ENCODE peak calls at places on chromosomes 7 and 10, in eight cellular contexts. W, R, J, U, O, X, C and G are unnamed samples.

GRCh38 chr7:3404490-3404889 is 103.4 kb downstream of the SDK1 start:
- DNase-seq in X (no peak), O (no peak), W (peak), C (no peak), J (no peak), U (no peak), R (no peak), G (no peak)

GRCh38 chr7:23941551-23941950 is 231.5 kb downstream of the STK31 start:
- DNase-seq in U (no peak), J (no peak), O (no peak), X (no peak), C (no peak), W (no peak), R (no peak), G (no peak)

GRCh38 chr10:88157981-88158465 is 294.6 kb downstream of the PTEN start:
- DNase-seq in U (peak), R (no peak), J (no peak), O (no peak), X (no peak), W (peak), C (no peak), G (no peak)

GRCh38 chr7:118232837-118233236 is 8.3 kb downstream of the ANKRD7 start:
- DNase-seq in R (no peak), C (no peak), W (no peak), O (no peak), J (no peak), X (no peak), U (no peak), G (no peak)

GRCh38 chr10:84310470-84310869 is 17.9 kb upstream of the CCSER2 start:
- DNase-seq in U (no peak), C (no peak), O (no peak), X (no peak), W (peak), R (no peak), J (no peak), G (no peak)

GRCh38 chr10:1400129-1400865 is 337.0 kb downstream of the ADARB2 start:
- DNase-seq in C (no peak), R (peak), U (no peak), X (no peak), J (no peak), O (no peak), W (no peak), G (no peak)

GRCh38 chr7:143176128-143176527 is 7.1 kb upstream of the TAS2R39 start:
- DNase-seq in X (no peak), C (no peak), J (no peak), U (no peak), W (no peak), O (no peak), R (no peak), G (no peak)

GRCh38 chr7:44313621-44314031 is 11.8 kb downstream of the CAMK2B start:
- DNase-seq in W (no peak), C (no peak), O (no peak), R (no peak), X (no peak), J (no peak), U (no peak), G (no peak)

GRCh38 chr10:25113231-25114035 is 61.4 kb upstream of the GPR158 start:
- DNase-seq in X (peak), W (peak), C (peak), U (peak), O (peak), R (peak), J (peak), G (peak)

GRCh38 chr7:32462966-32463365 is 27.2 kb downstream of the LSM5 start:
- DNase-seq in C (no peak), O (no peak), W (no peak), J (no peak), X (no peak), R (no peak), U (no peak), G (no peak)

GRCh38 chr10:102465466-102465865 is 14.1 kb upstream of the C10orf95 start:
- DNase-seq in O (no peak), J (no peak), U (no peak), W (no peak), C (no peak), R (no peak), X (no peak), G (no peak)

GRCh38 chr10:100482181-100482833 is 19.5 kb downstream of the WNT8B start:
- DNase-seq in U (peak), W (peak), X (no peak), C (peak), R (peak), O (no peak), J (peak), G (peak)

GRCh38 chr7:929311-929711 is 25.2 kb downstream of the ADAP1 start:
- DNase-seq in X (peak), W (no peak), J (peak), O (no peak), U (no peak), C (peak), R (peak), G (no peak)

GRCh38 chr7:151248191-151249033 is at the start of gene SMARCD3:
- DNase-seq in O (no peak), R (peak), X (no peak), U (peak), W (peak), C (no peak), J (peak), G (no peak)

GRCh38 chr7:76260171-76260703 is 42.2 kb upstream of the HSPB1 start:
- DNase-seq in X (no peak), U (peak), R (no peak), J (no peak), C (no peak), O (no peak), W (no peak), G (peak)

GRCh38 chr7:98265841-98266271 is 13.8 kb upstream of the TECPR1 start:
- DNase-seq in U (no peak), R (no peak), O (no peak), C (no peak), X (no peak), J (no peak), W (no peak), G (no peak)

GRCh38 chr10:101285519-101286070 is 56.3 kb upstream of the LBX1 start:
- DNase-seq in C (no peak), X (no peak), O (no peak), U (no peak), R (no peak), J (no peak), W (no peak), G (no peak)

GRCh38 chr10:35600193-35600592 is 4.9 kb upstream of the GJD4 start:
- DNase-seq in W (no peak), O (no peak), U (no peak), X (no peak), J (no peak), C (no peak), R (no peak), G (no peak)

GRCh38 chr7:11716185-11716584 is 115.8 kb downstream of the THSD7A start:
- DNase-seq in U (peak), C (no peak), X (no peak), R (no peak), O (no peak), J (no peak), W (peak), G (no peak)

DNA sequence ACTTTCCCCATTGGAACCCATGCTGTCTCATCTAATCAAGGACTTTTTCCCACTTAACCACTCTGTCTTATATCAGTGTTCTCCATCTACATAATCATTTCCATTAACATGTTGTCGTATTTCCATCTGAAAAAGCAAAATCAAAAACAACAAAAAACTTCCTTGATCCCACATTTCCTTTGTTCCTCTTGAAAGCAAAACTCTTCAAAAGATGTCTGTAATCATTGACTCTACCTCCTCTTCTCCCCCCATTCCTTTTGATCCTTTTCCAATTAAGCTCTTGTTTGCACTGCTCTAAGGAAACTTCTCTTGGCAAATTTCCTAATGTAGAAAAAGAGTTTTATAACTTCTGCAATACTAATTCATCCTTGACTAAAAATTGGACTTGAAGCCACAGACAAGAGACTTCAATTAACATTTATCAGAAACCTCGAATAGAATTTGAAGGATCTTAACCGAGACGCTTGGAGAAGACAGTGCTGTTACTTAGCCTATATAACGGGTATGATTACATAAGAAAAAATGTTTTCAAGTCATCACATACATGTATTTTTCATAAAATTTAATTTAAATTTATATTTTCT is 317.1 kb upstream of the SEMA3C start:
- DNase-seq in O (no peak), U (no peak), W (no peak), X (no peak), C (no peak), R (no peak), J (no peak), G (no peak)
- H3K27ac ChIP-seq in O (no peak), U (no peak), W (no peak), X (no peak), C (no peak), R (no peak), J (no peak), G (no peak)

GRCh38 chr10:58755688-58756087 is 243.0 kb downstream of the BICC1 start:
- DNase-seq in O (no peak), J (no peak), U (peak), C (no peak), R (no peak), X (no peak), W (peak), G (no peak)
- H3K4me3 ChIP-seq in O (peak), J (no peak), U (no peak), C (no peak), R (peak), X (no peak), W (peak), G (no peak)

DNA sequence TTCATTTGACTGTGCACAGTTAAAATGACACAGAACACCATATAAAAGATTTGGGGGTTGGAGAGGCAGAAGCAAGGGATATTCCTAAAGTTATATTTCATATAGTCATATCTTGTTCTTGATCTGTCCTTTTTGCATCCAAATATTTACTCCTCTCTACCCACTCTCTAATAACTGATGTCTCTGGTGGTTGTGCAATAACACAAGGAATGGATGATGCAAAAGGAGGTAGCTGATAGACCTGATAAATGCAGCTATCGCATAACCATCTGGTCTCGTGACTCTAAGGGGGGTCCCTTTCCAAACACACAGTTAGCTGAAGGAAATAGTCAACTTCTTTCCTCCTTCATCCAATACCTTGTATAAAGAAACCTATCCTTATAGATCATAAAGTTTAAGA is 123.1 kb downstream of the POLR1F start:
- DNase-seq in O (no peak), C (no peak), X (no peak), J (no peak), U (no peak), W (no peak), R (no peak), G (no peak)
- TF ChIP-seq CTCF in O (no peak), C (no peak), X (no peak), J (no peak), U (no peak), W (no peak), R (no peak), G (no peak)

DNA sequence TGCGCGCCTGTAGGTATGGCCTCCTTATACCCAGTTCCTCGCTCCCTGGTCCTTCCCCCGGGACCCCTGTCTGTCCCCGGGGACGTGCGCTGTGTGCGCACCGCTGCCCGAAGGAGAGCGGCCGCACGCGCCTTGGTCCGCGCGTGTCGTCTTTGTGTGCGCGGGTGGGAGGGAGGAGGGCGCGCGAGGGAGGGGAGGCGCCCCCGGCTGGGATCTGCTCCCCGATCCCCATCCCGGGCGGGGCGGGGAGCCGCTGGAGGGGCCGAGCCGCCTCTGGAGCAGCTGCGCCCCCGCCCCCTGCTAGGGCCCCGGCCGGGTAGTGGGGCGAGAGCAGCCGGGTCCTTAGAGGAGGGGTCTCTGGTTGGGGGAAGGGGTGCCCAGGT is 405 bp downstream of the SH2B2 start:
- DNase-seq in J (no peak), U (no peak), O (no peak), W (no peak), C (no peak), X (no peak), R (no peak), G (no peak)
- H3K27ac ChIP-seq in J (peak), U (no peak), O (no peak), W (no peak), C (peak), X (no peak), R (peak), G (no peak)

GRCh38 chr10:104329754-104330153 is 8.5 kb downstream of the ITPRIP start:
- DNase-seq in O (no peak), J (no peak), W (peak), X (no peak), R (no peak), U (no peak), C (no peak), G (no peak)

GRCh38 chr10:104328916-104329710 is 9.2 kb downstream of the ITPRIP start:
- DNase-seq in J (peak), X (no peak), W (peak), R (no peak), O (peak), C (peak), U (no peak), G (peak)

GRCh38 chr10:104326991-104327610 is 11.2 kb downstream of the ITPRIP start:
- DNase-seq in X (peak), C (no peak), R (no peak), J (no peak), W (peak), U (no peak), O (no peak), G (no peak)

GRCh38 chr10:104327745-104328635 is 10.3 kb downstream of the ITPRIP start:
- DNase-seq in J (peak), R (no peak), C (no peak), W (peak), U (peak), X (peak), O (no peak), G (no peak)

GRCh38 chr10:104328636-104328915 is 9.7 kb downstream of the ITPRIP start:
- DNase-seq in C (no peak), X (no peak), R (no peak), O (no peak), J (no peak), U (no peak), W (no peak), G (no peak)
- H3K4me3 ChIP-seq in C (peak), X (peak), R (no peak), O (peak), J (peak), U (no peak), W (peak), G (peak)

DNA sequence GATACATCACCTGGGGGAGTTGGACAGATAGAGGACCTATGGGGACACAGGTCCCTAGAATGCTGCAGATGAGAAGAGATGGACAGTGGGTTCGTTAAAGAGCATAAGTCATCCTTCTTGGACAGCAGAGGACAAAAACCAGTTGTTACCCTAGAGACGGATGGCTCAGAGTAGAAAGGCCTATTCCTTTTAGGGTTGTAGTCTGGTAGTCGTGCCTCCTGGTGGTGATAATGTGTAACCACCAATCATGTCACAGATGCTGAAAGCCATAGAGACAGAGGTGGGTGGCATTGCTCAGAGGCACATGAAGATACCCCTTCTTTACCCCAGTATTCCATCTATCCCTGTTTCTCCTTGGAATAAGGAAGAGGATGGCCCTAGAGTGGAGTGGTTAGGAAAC is 554.6 kb downstream of the SORCS1 start:
- DNase-seq in U (no peak), W (no peak), X (no peak), C (no peak), R (no peak), J (no peak), O (no peak), G (no peak)
- TF ChIP-seq CTCF in U (no peak), W (peak), X (no peak), C (no peak), R (no peak), J (no peak), O (no peak), G (no peak)

GRCh38 chr10:3853016-3853415 is 68.0 kb upstream of the KLF6 start:
- DNase-seq in O (no peak), J (no peak), R (no peak), W (no peak), X (no peak), U (no peak), C (no peak), G (no peak)
- H3K27ac ChIP-seq in O (peak), J (peak), R (peak), W (peak), X (peak), U (no peak), C (peak), G (no peak)